ENCODE peak calls at places on chromosomes 6 and 20, in seven cellular contexts. E, G, O, F, P, J and D are unnamed samples.

GRCh38 chr6:71228461-71229041 is 60.1 kb upstream of the OGFRL1 start:
- DNase-seq in E (no peak), G (no peak), O (peak), F (no peak), P (no peak), J (no peak), D (no peak)

GRCh38 chr6:1278057-1278720 is 33.7 kb upstream of the FOXQ1 start:
- DNase-seq in E (no peak), G (no peak), O (no peak), F (no peak), P (no peak), J (no peak), D (no peak)

GRCh38 chr6:91970700-91971099 is 1383.8 kb upstream of the MAP3K7 start:
- DNase-seq in E (no peak), G (no peak), O (no peak), F (no peak), P (no peak), J (no peak), D (no peak)

GRCh38 chr6:151448623-151449022 is 3.3 kb downstream of the RMND1 start:
- DNase-seq in E (peak), G (no peak), O (no peak), F (no peak), P (no peak), J (no peak), D (no peak)

GRCh38 chr6:41422156-41422555 is 86.7 kb downstream of the NCR2 start:
- DNase-seq in E (no peak), G (no peak), O (no peak), F (no peak), P (no peak), J (no peak), D (no peak)

GRCh38 chr6:131073577-131073976 is 10.5 kb upstream of the EPB41L2 start:
- DNase-seq in E (no peak), G (no peak), O (no peak), F (no peak), P (no peak), J (no peak), D (no peak)

GRCh38 chr20:36855241-36855657 is 20.7 kb upstream of the TLDC2 start:
- DNase-seq in E (no peak), G (no peak), O (no peak), F (no peak), P (no peak), J (no peak), D (no peak)

GRCh38 chr20:43842126-43843020 is 72.3 kb upstream of the TOX2 start:
- DNase-seq in E (no peak), G (no peak), O (no peak), F (no peak), P (no peak), J (no peak), D (no peak)

GRCh38 chr6:10381133-10381829 is 33.6 kb downstream of the TFAP2A start:
- DNase-seq in E (peak), G (no peak), O (no peak), F (no peak), P (peak), J (no peak), D (no peak)

GRCh38 chr20:24782801-24783630 is 166.1 kb upstream of the CST7 start:
- DNase-seq in E (peak), G (no peak), O (no peak), F (no peak), P (peak), J (no peak), D (no peak)

GRCh38 chr6:24495516-24495847 is 713 bp downstream of the ALDH5A1 start:
- DNase-seq in E (peak), G (peak), O (peak), F (peak), P (peak), J (peak), D (peak)

GRCh38 chr20:40361916-40362315 is 327.1 kb downstream of the MAFB start:
- DNase-seq in E (peak), G (no peak), O (no peak), F (no peak), P (no peak), J (no peak), D (no peak)

GRCh38 chr20:36460648-36461599 is 80.4 kb upstream of the MYL9 start:
- DNase-seq in E (peak), G (peak), O (peak), F (peak), P (peak), J (peak), D (peak)

GRCh38 chr20:52010541-52010940 is 181.0 kb downstream of the ZFP64 start:
- DNase-seq in E (peak), G (no peak), O (no peak), F (no peak), P (peak), J (no peak), D (no peak)

GRCh38 chr6:114090626-114091025 is 119.7 kb upstream of the HDAC2 start:
- DNase-seq in E (no peak), G (no peak), O (peak), F (no peak), P (no peak), J (no peak), D (no peak)

GRCh38 chr20:7161690-7162089 is 394.2 kb downstream of the BMP2 start:
- DNase-seq in E (peak), G (no peak), O (no peak), F (no peak), P (peak), J (no peak), D (no peak)

GRCh38 chr6:37535701-37536461 is 36.2 kb upstream of the CCDC167 start:
- DNase-seq in E (peak), G (no peak), O (no peak), F (peak), P (peak), J (no peak), D (no peak)

GRCh38 chr6:147166360-147166944 is 37.8 kb upstream of the STXBP5 start:
- DNase-seq in E (no peak), G (no peak), O (peak), F (no peak), P (no peak), J (no peak), D (no peak)

GRCh38 chr20:4060054-4060795 is 44.9 kb upstream of the RNF24 start:
- DNase-seq in E (no peak), G (no peak), O (no peak), F (no peak), P (no peak), J (no peak), D (no peak)

GRCh38 chr6:168937061-168937460 is 316.6 kb downstream of the THBS2 start:
- DNase-seq in E (no peak), G (no peak), O (peak), F (peak), P (no peak), J (no peak), D (no peak)

GRCh38 chr6:136464874-136465273 is 85.3 kb downstream of the MAP7 start:
- DNase-seq in E (no peak), G (no peak), O (no peak), F (no peak), P (no peak), J (no peak), D (no peak)

GRCh38 chr20:1844723-1845523 is 50.3 kb upstream of the SIRPA start:
- DNase-seq in E (no peak), G (no peak), O (peak), F (no peak), P (no peak), J (peak), D (no peak)

GRCh38 chr6:115120394-115120793 is 777.6 kb upstream of the HS3ST5 start:
- DNase-seq in E (no peak), G (no peak), O (no peak), F (no peak), P (no peak), J (no peak), D (no peak)

GRCh38 chr6:16236648-16237199 is 1.7 kb upstream of the GMPR start:
- DNase-seq in E (no peak), G (no peak), O (peak), F (peak), P (no peak), J (no peak), D (no peak)

GRCh38 chr20:54347216-54347833 is 128.1 kb upstream of the DOK5 start:
- DNase-seq in E (no peak), G (no peak), O (peak), F (no peak), P (no peak), J (no peak), D (no peak)

GRCh38 chr6:2498224-2498623 is 252.5 kb downstream of the MYLK4 start:
- DNase-seq in E (no peak), G (no peak), O (peak), F (no peak), P (no peak), J (no peak), D (no peak)

GRCh38 chr6:80622641-80623040 is 516.2 kb downstream of the BCKDHB start:
- DNase-seq in E (peak), G (no peak), O (no peak), F (no peak), P (no peak), J (no peak), D (no peak)

GRCh38 chr6:100100776-100101175 is 106.8 kb upstream of the MCHR2 start:
- DNase-seq in E (no peak), G (no peak), O (no peak), F (no peak), P (no peak), J (no peak), D (no peak)

GRCh38 chr20:50449789-50450492 is 60.2 kb upstream of the PTPN1 start:
- DNase-seq in E (no peak), G (no peak), O (no peak), F (no peak), P (no peak), J (no peak), D (no peak)

GRCh38 chr6:47230579-47230978 is 79.1 kb downstream of the TNFRSF21 start:
- DNase-seq in E (no peak), G (no peak), O (no peak), F (peak), P (no peak), J (no peak), D (no peak)

GRCh38 chr6:11389977-11390376 is 147.6 kb upstream of the TMEM170B start:
- DNase-seq in E (no peak), G (no peak), O (peak), F (no peak), P (no peak), J (no peak), D (no peak)

GRCh38 chr6:161228096-161228495 is 45.8 kb downstream of the AGPAT4 start:
- DNase-seq in E (no peak), G (no peak), O (no peak), F (no peak), P (no peak), J (no peak), D (no peak)

GRCh38 chr20:15619341-15619740 is 953.9 kb downstream of the KIF16B start:
- DNase-seq in E (no peak), G (no peak), O (peak), F (no peak), P (no peak), J (no peak), D (no peak)

GRCh38 chr6:41947581-41948220 is 6.1 kb upstream of the CCND3 start:
- DNase-seq in E (no peak), G (no peak), O (no peak), F (no peak), P (no peak), J (no peak), D (no peak)

GRCh38 chr6:53335224-53335994 is 13.3 kb downstream of the ELOVL5 start:
- DNase-seq in E (peak), G (peak), O (no peak), F (no peak), P (no peak), J (no peak), D (no peak)

GRCh38 chr6:13360671-13361540 is 32.6 kb upstream of the TBC1D7 start:
- DNase-seq in E (no peak), G (no peak), O (no peak), F (no peak), P (no peak), J (no peak), D (no peak)